ENCODE peak calls at places on chromosomes 1 and 21, in ten cellular contexts. C is GM12891; H is neural crest cell; N is adipocyte; Z is midbrain; L is tibial nerve; T is tibial artery; Y is stimulated activated CD4-positive, alpha-beta T cell treated with anti-CD3 and anti-CD28 coated beads, Interleukin-2, amount 100 ng/mL, for 24 hours; K is T follicular helper cell; V is DMS153. X is an unnamed sample.

GRCh38 chr1:206589206-206589605 is 23.1 kb downstream of the EIF2D start:
- DNase-seq in C (no peak), H (no peak), N (peak), Z (no peak), L (no peak), T (no peak), Y (no peak), K (no peak), V (no peak), X (no peak)

GRCh38 chr1:168752171-168752570 is 23.2 kb upstream of the DPT start:
- DNase-seq in C (no peak), H (no peak), N (no peak), Z (no peak), L (no peak), T (no peak), Y (no peak), K (no peak), V (peak), X (no peak)

GRCh38 chr1:81554108-81554507 is 246.6 kb upstream of the ADGRL2 start:
- DNase-seq in C (no peak), H (no peak), N (no peak), Z (no peak), L (no peak), T (no peak), Y (no peak), K (no peak), V (peak), X (no peak)

GRCh38 chr1:27968692-27969091 is 8.9 kb downstream of the XKR8 start:
- DNase-seq in C (no peak), H (no peak), N (peak), Z (no peak), L (no peak), T (no peak), Y (no peak), K (no peak), V (no peak), X (no peak)

GRCh38 chr1:181310560-181310959 is 172.8 kb upstream of the CACNA1E start:
- DNase-seq in C (no peak), H (no peak), N (no peak), Z (no peak), L (no peak), T (no peak), Y (no peak), K (no peak), V (no peak), X (no peak)

GRCh38 chr1:190177555-190177954 is 300.1 kb downstream of the BRINP3 start:
- DNase-seq in C (no peak), H (no peak), N (no peak), Z (no peak), L (no peak), T (no peak), Y (no peak), K (no peak), V (no peak), X (no peak)

GRCh38 chr1:161313554-161314200 is 504 bp upstream of the SDHC start:
- DNase-seq in C (no peak), H (no peak), N (no peak), Z (peak), L (no peak), T (no peak), Y (no peak), K (no peak), V (no peak), X (peak)

GRCh38 chr1:12769976-12770505 is 3.5 kb upstream of the PRAMEF12 start:
- DNase-seq in C (no peak), H (no peak), N (no peak), Z (no peak), L (no peak), T (no peak), Y (no peak), K (no peak), V (no peak), X (no peak)

GRCh38 chr1:100921110-100921706 is 25.3 kb downstream of the SLC30A7 start:
- DNase-seq in C (peak), H (no peak), N (peak), Z (peak), L (peak), T (no peak), Y (no peak), K (no peak), V (no peak), X (no peak)

GRCh38 chr1:183391863-183392262 is 26.3 kb downstream of the NMNAT2 start:
- DNase-seq in C (no peak), H (no peak), N (no peak), Z (no peak), L (no peak), T (no peak), Y (no peak), K (no peak), V (no peak), X (no peak)

GRCh38 chr1:109412551-109412950 is 13.7 kb downstream of the PSMA5 start:
- DNase-seq in C (no peak), H (no peak), N (no peak), Z (no peak), L (no peak), T (no peak), Y (no peak), K (no peak), V (no peak), X (no peak)

GRCh38 chr1:58608945-58609344 is 31.9 kb upstream of the TACSTD2 start:
- DNase-seq in C (no peak), H (no peak), N (no peak), Z (no peak), L (no peak), T (no peak), Y (no peak), K (no peak), V (no peak), X (no peak)

GRCh38 chr1:199780948-199781347 is 246.6 kb upstream of the NR5A2 start:
- DNase-seq in C (no peak), H (no peak), N (peak), Z (no peak), L (no peak), T (no peak), Y (no peak), K (no peak), V (no peak), X (no peak)

GRCh38 chr1:84693774-84694173 is 3.5 kb upstream of the SSX2IP start:
- DNase-seq in C (no peak), H (no peak), N (no peak), Z (no peak), L (no peak), T (no peak), Y (no peak), K (no peak), V (no peak), X (no peak)

GRCh38 chr1:58325797-58326196 is 220.7 kb downstream of the OMA1 start:
- DNase-seq in C (no peak), H (no peak), N (no peak), Z (no peak), L (no peak), T (no peak), Y (no peak), K (no peak), V (no peak), X (no peak)

GRCh38 chr1:9289724-9290493 is 2.8 kb upstream of the SPSB1 start:
- DNase-seq in C (no peak), H (no peak), N (peak), Z (no peak), L (peak), T (peak), Y (no peak), K (no peak), V (no peak), X (no peak)

GRCh38 chr1:176795929-176796328 is 333.0 kb downstream of the PAPPA2 start:
- DNase-seq in C (no peak), H (no peak), N (no peak), Z (no peak), L (no peak), T (no peak), Y (no peak), K (no peak), V (no peak), X (no peak)

GRCh38 chr1:1144122-1144842 is 28.4 kb upstream of the C1orf159 start:
- DNase-seq in C (peak), H (no peak), N (no peak), Z (no peak), L (no peak), T (no peak), Y (peak), K (peak), V (peak), X (no peak)

GRCh38 chr1:58933599-58933926 is 149.7 kb upstream of the JUN start:
- DNase-seq in C (no peak), H (no peak), N (peak), Z (no peak), L (no peak), T (no peak), Y (no peak), K (no peak), V (no peak), X (no peak)

GRCh38 chr21:18265955-18266354 is 21.3 kb downstream of the CHODL start:
- DNase-seq in C (no peak), H (no peak), N (no peak), Z (no peak), L (no peak), T (no peak), Y (no peak), K (no peak), V (no peak), X (no peak)

GRCh38 chr1:115429884-115430283 is 91.8 kb upstream of the NGF start:
- DNase-seq in C (no peak), H (no peak), N (no peak), Z (no peak), L (no peak), T (no peak), Y (no peak), K (no peak), V (no peak), X (no peak)

GRCh38 chr1:206583461-206584264 is 28.6 kb downstream of the EIF2D start:
- DNase-seq in C (peak), H (peak), N (peak), Z (peak), L (peak), T (peak), Y (peak), K (peak), V (peak), X (peak)

GRCh38 chr1:23701996-23702395 is 10.4 kb downstream of the RPL11 start:
- DNase-seq in C (no peak), H (no peak), N (no peak), Z (no peak), L (no peak), T (no peak), Y (no peak), K (no peak), V (no peak), X (no peak)

GRCh38 chr1:167791281-167792209 is 69.8 kb downstream of the MPZL1 start:
- DNase-seq in C (no peak), H (no peak), N (peak), Z (no peak), L (peak), T (no peak), Y (no peak), K (no peak), V (no peak), X (no peak)